ENCODE peak calls at places on chromosomes 11 and 22, in four cellular contexts. One of them, this sample, is unnamed. For H3K4me1, the result is how much of the 10 kb centered on the place peaks cover.

GRCh38 chr22:33971561-33971961 is 51.3 kb upstream of the LARGE1 start:
- DNase-seq in breast epithelium: peak
- DNase-seq in HCT116: no peak
- DNase-seq in IMR-90: no peak
- DNase-seq in this sample: no peak

GRCh38 chr11:61131586-61131985 is 29.3 kb downstream of the CD5 start:
- DNase-seq in HCT116: no peak
- DNase-seq in breast epithelium: no peak
- DNase-seq in IMR-90: no peak
- DNase-seq in this sample: no peak

GRCh38 chr11:121630041-121630440 is 177.3 kb upstream of the SORL1-AS1 start:
- DNase-seq in IMR-90: peak
- DNase-seq in breast epithelium: no peak
- DNase-seq in HCT116: no peak
- DNase-seq in this sample: no peak

GRCh38 chr11:35717043-35717442 is 54.5 kb downstream of the TRIM44 start:
- DNase-seq in HCT116: no peak
- DNase-seq in IMR-90: no peak
- DNase-seq in breast epithelium: no peak
- DNase-seq in this sample: no peak

GRCh38 chr22:50502096-50502495 is 5.4 kb downstream of the LMF2 start:
- DNase-seq in HCT116: no peak
- DNase-seq in breast epithelium: no peak
- DNase-seq in IMR-90: no peak
- DNase-seq in this sample: no peak

GRCh38 chr11:126748097-126748756 is 252.3 kb downstream of the KIRREL3 start:
- DNase-seq in HCT116: no peak
- DNase-seq in breast epithelium: no peak
- DNase-seq in IMR-90: no peak
- DNase-seq in this sample: no peak

GRCh38 chr22:28883917-28884753 is 763 bp downstream of the ZNRF3 start:
- DNase-seq in IMR-90: peak
- DNase-seq in breast epithelium: peak
- DNase-seq in HCT116: peak
- DNase-seq in this sample: no peak

GRCh38 chr11:25928076-25928475 is 403.9 kb upstream of the ANO3 start:
- DNase-seq in IMR-90: no peak
- DNase-seq in breast epithelium: no peak
- DNase-seq in HCT116: no peak
- DNase-seq in this sample: no peak

GRCh38 chr11:107203656-107204055 is 185.4 kb upstream of the GUCY1A2 start:
- DNase-seq in HCT116: no peak
- DNase-seq in IMR-90: no peak
- DNase-seq in breast epithelium: no peak
- DNase-seq in this sample: no peak

GRCh38 chr11:9351956-9352355 is 32.5 kb upstream of the IPO7 start:
- DNase-seq in HCT116: no peak
- DNase-seq in IMR-90: peak
- DNase-seq in breast epithelium: no peak
- DNase-seq in this sample: no peak

GRCh38 chr11:69840371-69841169 is 21.4 kb upstream of the FGF3 start:
- DNase-seq in HCT116: peak
- DNase-seq in IMR-90: no peak
- DNase-seq in breast epithelium: no peak
- DNase-seq in this sample: no peak

GRCh38 chr11:121613724-121614123 is 161.0 kb upstream of the SORL1-AS1 start:
- DNase-seq in IMR-90: peak
- DNase-seq in breast epithelium: no peak
- DNase-seq in HCT116: no peak
- DNase-seq in this sample: no peak

GRCh38 chr11:59102259-59102765 is 4.7 kb upstream of the FAM111B start:
- DNase-seq in breast epithelium: peak
- DNase-seq in HCT116: no peak
- DNase-seq in IMR-90: peak
- DNase-seq in this sample: no peak

GRCh38 chr11:63404536-63404935 is 35.0 kb downstream of the SLC22A9 start:
- DNase-seq in breast epithelium: no peak
- DNase-seq in HCT116: no peak
- DNase-seq in IMR-90: no peak
- DNase-seq in this sample: no peak

GRCh38 chr11:110787680-110788079 is 75.4 kb upstream of the ARHGAP20 start:
- DNase-seq in HCT116: no peak
- DNase-seq in IMR-90: no peak
- DNase-seq in breast epithelium: no peak
- DNase-seq in this sample: no peak

GRCh38 chr11:69374110-69374981 is 80.4 kb downstream of the MYEOV start:
- DNase-seq in HCT116: no peak
- DNase-seq in breast epithelium: no peak
- DNase-seq in IMR-90: no peak
- DNase-seq in this sample: no peak

GRCh38 chr11:66853242-66854229 is 3.3 kb upstream of the LRFN4 start:
- DNase-seq in IMR-90: no peak
- DNase-seq in breast epithelium: no peak
- DNase-seq in HCT116: no peak
- DNase-seq in this sample: no peak

GRCh38 chr11:73325036-73325981 is 17.2 kb downstream of the ARHGEF17 start:
- DNase-seq in IMR-90: peak
- DNase-seq in breast epithelium: no peak
- DNase-seq in HCT116: no peak
- DNase-seq in this sample: no peak

GRCh38 chr11:65316311-65316978 is 1.8 kb downstream of the CDC42EP2 start:
- DNase-seq in IMR-90: peak
- DNase-seq in HCT116: no peak
- DNase-seq in breast epithelium: no peak
- DNase-seq in this sample: no peak

GRCh38 chr11:132347156-132348090 is 977.0 kb downstream of the NTM start:
- DNase-seq in IMR-90: no peak
- DNase-seq in breast epithelium: no peak
- DNase-seq in HCT116: no peak
- DNase-seq in this sample: no peak

GRCh38 chr11:48001438-48002021 is 21.2 kb downstream of the PTPRJ start:
- DNase-seq in IMR-90: peak
- DNase-seq in HCT116: no peak
- DNase-seq in breast epithelium: peak
- DNase-seq in this sample: no peak

GRCh38 chr11:120184946-120185677 is 25.7 kb upstream of the OAF start:
- DNase-seq in HCT116: no peak
- DNase-seq in breast epithelium: peak
- DNase-seq in IMR-90: peak
- DNase-seq in this sample: no peak

GRCh38 chr11:112253605-112254242 is 6.9 kb downstream of the PLET1 start:
- DNase-seq in IMR-90: no peak
- DNase-seq in HCT116: no peak
- DNase-seq in breast epithelium: no peak
- DNase-seq in this sample: no peak

GRCh38 chr11:125090816-125091215 is 20.6 kb downstream of the TMEM218 start:
- DNase-seq in breast epithelium: no peak
- DNase-seq in HCT116: no peak
- DNase-seq in IMR-90: no peak
- DNase-seq in this sample: no peak

GRCh38 chr11:67489203-67489859 is 6.5 kb downstream of the AIP start:
- DNase-seq in IMR-90: no peak
- DNase-seq in breast epithelium: no peak
- DNase-seq in HCT116: no peak
- DNase-seq in this sample: no peak

GRCh38 chr11:115760528-115760837 is 256.3 kb upstream of the CADM1 start:
- DNase-seq in HCT116: no peak
- DNase-seq in breast epithelium: no peak
- DNase-seq in IMR-90: no peak
- DNase-seq in this sample: no peak

GRCh38 chr11:115760921-115761320 is 256.7 kb upstream of the CADM1 start:
- DNase-seq in IMR-90: no peak
- DNase-seq in breast epithelium: no peak
- DNase-seq in HCT116: no peak
- DNase-seq in this sample: no peak

GRCh38 chr11:115761348-115761747 is 257.1 kb upstream of the CADM1 start:
- DNase-seq in breast epithelium: no peak
- DNase-seq in IMR-90: no peak
- DNase-seq in HCT116: no peak
- DNase-seq in this sample: no peak

GRCh38 chr11:115758011-115758410 is 253.8 kb upstream of the CADM1 start:
- DNase-seq in HCT116: no peak
- DNase-seq in breast epithelium: no peak
- DNase-seq in IMR-90: no peak
- DNase-seq in this sample: no peak

GRCh38 chr11:115759622-115760527 is 255.7 kb upstream of the CADM1 start:
- DNase-seq in breast epithelium: no peak
- DNase-seq in IMR-90: no peak
- DNase-seq in HCT116: no peak
- DNase-seq in this sample: no peak
- H3K27ac ChIP-seq in breast epithelium: peak
- H3K27ac ChIP-seq in IMR-90: peak
- H3K27ac ChIP-seq in HCT116: no peak
- H3K27ac ChIP-seq in this sample: peak

GRCh38 chr22:38201371-38201717 is 450 bp upstream of the MAFF start:
- DNase-seq in IMR-90: no peak
- DNase-seq in HCT116: no peak
- DNase-seq in breast epithelium: no peak
- DNase-seq in this sample: no peak

GRCh38 chr22:38201718-38202436 is at the start of gene MAFF:
- DNase-seq in IMR-90: peak
- DNase-seq in HCT116: peak
- DNase-seq in breast epithelium: peak
- DNase-seq in this sample: peak

GRCh38 chr22:38203090-38203810 is 1.5 kb downstream of the MAFF start:
- DNase-seq in breast epithelium: peak
- DNase-seq in HCT116: no peak
- DNase-seq in IMR-90: peak
- DNase-seq in this sample: no peak

GRCh38 chr22:38203855-38204497 is 2.2 kb downstream of the MAFF start:
- DNase-seq in HCT116: no peak
- DNase-seq in IMR-90: peak
- DNase-seq in breast epithelium: no peak
- DNase-seq in this sample: no peak

DNA sequence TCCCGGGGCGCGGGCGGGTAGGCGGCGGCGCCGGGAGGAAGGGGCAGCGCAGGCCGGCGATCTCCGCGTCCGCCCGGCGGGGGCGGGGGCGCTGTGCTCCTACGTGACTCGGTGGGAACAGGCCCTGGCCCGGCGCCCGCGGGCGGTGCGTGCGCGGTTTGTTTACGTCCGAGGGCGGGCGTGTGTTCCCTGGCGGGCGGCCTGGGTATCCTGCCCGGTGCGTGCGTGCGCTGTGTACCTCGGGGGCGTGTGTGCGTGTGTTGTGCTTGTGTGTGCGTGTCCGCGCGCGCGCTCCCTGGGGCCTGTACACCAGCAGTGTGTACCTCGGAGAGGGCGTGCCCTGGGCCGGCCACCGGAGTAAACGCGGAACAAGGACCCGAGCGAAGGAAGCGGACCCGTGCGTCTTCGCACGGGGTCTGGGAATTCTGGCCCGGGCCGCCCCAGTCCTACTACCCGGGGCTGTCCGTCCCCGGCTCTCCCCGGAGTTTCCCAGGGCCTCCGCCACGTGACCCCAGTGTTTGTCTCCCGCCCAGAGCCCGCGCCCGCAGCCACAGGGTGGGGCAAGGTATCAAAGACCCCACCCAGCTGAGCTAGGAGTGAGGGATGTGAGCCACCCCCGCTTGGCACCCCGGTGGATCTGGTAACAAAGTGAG is 769 bp downstream of the MAFF start:
- DNase-seq in HCT116: no peak
- DNase-seq in IMR-90: peak
- DNase-seq in breast epithelium: peak
- DNase-seq in this sample: peak
- TF ChIP-seq POLR2A in HCT116: no peak
- TF ChIP-seq POLR2A in IMR-90: no peak
- TF ChIP-seq POLR2A in breast epithelium: peak
- TF ChIP-seq POLR2A in this sample: no peak

GRCh38 chr11:134537941-134538340 is 125.9 kb upstream of the B3GAT1 start:
- DNase-seq in HCT116: no peak
- DNase-seq in IMR-90: no peak
- DNase-seq in breast epithelium: no peak
- DNase-seq in this sample: no peak

GRCh38 chr11:134536677-134537076 is 124.6 kb upstream of the B3GAT1 start:
- DNase-seq in breast epithelium: no peak
- DNase-seq in HCT116: no peak
- DNase-seq in IMR-90: no peak
- DNase-seq in this sample: no peak

GRCh38 chr11:134535029-134536025 is 123.3 kb upstream of the B3GAT1 start:
- DNase-seq in IMR-90: no peak
- DNase-seq in breast epithelium: no peak
- DNase-seq in HCT116: no peak
- DNase-seq in this sample: no peak

GRCh38 chr11:134537296-134537695 is 125.3 kb upstream of the B3GAT1 start:
- DNase-seq in IMR-90: no peak
- DNase-seq in HCT116: no peak
- DNase-seq in breast epithelium: no peak
- DNase-seq in this sample: no peak

DNA sequence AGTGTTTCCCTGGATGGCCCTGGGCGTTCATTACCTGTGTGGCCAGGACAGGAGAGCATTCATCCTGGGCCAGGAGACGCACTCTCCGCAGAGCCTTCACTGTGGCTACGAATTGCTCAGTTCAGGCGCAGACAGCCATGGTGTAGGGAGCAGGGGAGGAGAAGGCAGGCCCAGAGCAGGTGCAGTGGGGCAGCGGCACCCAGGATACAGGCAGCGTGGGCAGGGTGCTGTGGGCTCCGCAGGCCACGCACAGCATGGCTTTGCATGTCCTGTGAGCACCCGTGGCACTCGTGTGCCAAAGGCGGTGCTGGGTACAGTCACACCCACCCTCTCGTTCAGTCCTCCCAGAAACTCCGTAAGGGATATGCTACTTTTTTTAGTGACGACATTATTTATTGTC is 124.2 kb upstream of the B3GAT1 start:
- DNase-seq in breast epithelium: no peak
- DNase-seq in HCT116: no peak
- DNase-seq in IMR-90: no peak
- DNase-seq in this sample: no peak
- H3K4me1 ChIP-seq in breast epithelium: under half
- H3K4me1 ChIP-seq in HCT116: under half
- H3K4me1 ChIP-seq in IMR-90: under half
- H3K4me1 ChIP-seq in this sample: under half

DNA sequence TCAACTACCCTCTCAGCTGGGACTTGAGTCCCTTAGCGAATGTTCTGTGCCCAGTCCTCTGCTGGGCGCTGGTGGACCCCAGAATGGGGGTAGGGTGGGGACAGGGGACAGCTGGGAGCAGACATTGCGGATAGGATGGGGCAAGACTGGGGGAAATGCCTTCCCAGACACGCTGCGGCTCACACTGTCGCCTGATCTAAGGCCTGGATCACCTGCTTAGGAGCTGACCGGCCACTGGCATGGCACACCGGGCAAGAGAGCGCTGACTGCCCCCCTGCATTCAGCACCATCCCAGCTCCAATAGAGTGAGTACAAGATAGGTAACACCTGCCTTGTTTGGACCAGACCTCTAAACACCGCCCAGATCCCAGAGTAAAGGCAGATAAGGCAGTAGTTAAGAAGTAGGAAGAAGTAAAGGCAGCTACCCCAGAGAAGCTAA is 1.4 kb downstream of the ARVCF start:
- DNase-seq in breast epithelium: no peak
- DNase-seq in HCT116: no peak
- DNase-seq in IMR-90: no peak
- DNase-seq in this sample: no peak
- H3K27ac ChIP-seq in breast epithelium: no peak
- H3K27ac ChIP-seq in HCT116: peak
- H3K27ac ChIP-seq in IMR-90: no peak
- H3K27ac ChIP-seq in this sample: no peak

GRCh38 chr11:75719639-75720239 is 2.1 kb downstream of the MOGAT2 start:
- DNase-seq in HCT116: no peak
- DNase-seq in IMR-90: no peak
- DNase-seq in breast epithelium: no peak
- DNase-seq in this sample: no peak
- TF ChIP-seq POLR2A in HCT116: no peak
- TF ChIP-seq POLR2A in IMR-90: no peak
- TF ChIP-seq POLR2A in breast epithelium: no peak
- TF ChIP-seq POLR2A in this sample: no peak